ENCODE peak calls at places on chromosomes 6 and 20, in five cellular contexts. One of them, this sample, is unnamed.

GRCh38 chr6:124298682-124299081 is 495.0 kb downstream of the NKAIN2 start:
- DNase-seq in lower lobe of right lung: no peak
- DNase-seq in pancreas: no peak
- DNase-seq in A549: no peak
- DNase-seq in GM23248: no peak
- DNase-seq in this sample: no peak

GRCh38 chr20:53635189-53635588 is 41.5 kb upstream of the ZNF217 start:
- DNase-seq in lower lobe of right lung: no peak
- DNase-seq in pancreas: no peak
- DNase-seq in A549: no peak
- DNase-seq in GM23248: no peak
- DNase-seq in this sample: no peak

GRCh38 chr6:114101255-114101654 is 130.3 kb upstream of the HDAC2 start:
- DNase-seq in lower lobe of right lung: no peak
- DNase-seq in pancreas: no peak
- DNase-seq in A549: no peak
- DNase-seq in GM23248: no peak
- DNase-seq in this sample: no peak

GRCh38 chr6:18444176-18444575 is 57.0 kb downstream of the RNF144B start:
- DNase-seq in lower lobe of right lung: no peak
- DNase-seq in pancreas: no peak
- DNase-seq in A549: no peak
- DNase-seq in GM23248: peak
- DNase-seq in this sample: no peak

GRCh38 chr6:26537160-26537845 is 863 bp upstream of the HMGN4 start:
- DNase-seq in lower lobe of right lung: peak
- DNase-seq in pancreas: peak
- DNase-seq in A549: peak
- DNase-seq in GM23248: peak
- DNase-seq in this sample: peak

GRCh38 chr6:2203264-2203663 is 42.1 kb downstream of the GMDS start:
- DNase-seq in lower lobe of right lung: no peak
- DNase-seq in pancreas: no peak
- DNase-seq in A549: no peak
- DNase-seq in GM23248: no peak
- DNase-seq in this sample: no peak

GRCh38 chr6:1388927-1389790 is at the start of gene FOXF2:
- DNase-seq in lower lobe of right lung: no peak
- DNase-seq in pancreas: no peak
- DNase-seq in A549: peak
- DNase-seq in GM23248: peak
- DNase-seq in this sample: no peak

GRCh38 chr6:111737065-111737521 is 131.4 kb upstream of the TRAF3IP2 start:
- DNase-seq in lower lobe of right lung: no peak
- DNase-seq in pancreas: no peak
- DNase-seq in A549: no peak
- DNase-seq in GM23248: peak
- DNase-seq in this sample: no peak

GRCh38 chr6:56448056-56448455 is 194.6 kb downstream of the DST start:
- DNase-seq in lower lobe of right lung: no peak
- DNase-seq in pancreas: no peak
- DNase-seq in A549: no peak
- DNase-seq in GM23248: no peak
- DNase-seq in this sample: no peak

GRCh38 chr6:71406871-71407860 is 118.6 kb downstream of the OGFRL1 start:
- DNase-seq in lower lobe of right lung: no peak
- DNase-seq in pancreas: no peak
- DNase-seq in A549: peak
- DNase-seq in GM23248: peak
- DNase-seq in this sample: no peak

GRCh38 chr6:40286027-40286426 is 301.1 kb downstream of the LRFN2 start:
- DNase-seq in lower lobe of right lung: no peak
- DNase-seq in pancreas: no peak
- DNase-seq in A549: no peak
- DNase-seq in GM23248: no peak
- DNase-seq in this sample: no peak